ENCODE peak calls at places on chromosome 19, in four cellular contexts. One of them, this sample, is unnamed.

GRCh38 chr19:15181394-15181793 is 19.4 kb downstream of the NOTCH3 start:
- DNase-seq in GM12878: no peak
- DNase-seq in K562: no peak
- DNase-seq in H1: no peak
- DNase-seq in this sample: no peak

GRCh38 chr19:43649514-43649913 is 9.9 kb upstream of the CADM4 start:
- DNase-seq in K562: no peak
- DNase-seq in H1: no peak
- DNase-seq in GM12878: no peak
- DNase-seq in this sample: no peak

GRCh38 chr19:48292798-48293197 is 22.9 kb downstream of the ZNF114 start:
- DNase-seq in K562: no peak
- DNase-seq in GM12878: no peak
- DNase-seq in H1: no peak
- DNase-seq in this sample: no peak

GRCh38 chr19:14102102-14102696 is 11.6 kb upstream of the SAMD1 start:
- DNase-seq in H1: no peak
- DNase-seq in K562: no peak
- DNase-seq in GM12878: no peak
- DNase-seq in this sample: no peak

GRCh38 chr19:43540381-43540780 is 7.4 kb downstream of the ZNF575 start:
- DNase-seq in H1: no peak
- DNase-seq in GM12878: no peak
- DNase-seq in K562: no peak
- DNase-seq in this sample: no peak

GRCh38 chr19:8575467-8575997 is 1.7 kb downstream of the MYO1F start:
- DNase-seq in GM12878: no peak
- DNase-seq in K562: no peak
- DNase-seq in H1: no peak
- DNase-seq in this sample: no peak

GRCh38 chr19:2039959-2040646 is 10.9 kb downstream of the MKNK2 start:
- DNase-seq in H1: no peak
- DNase-seq in GM12878: no peak
- DNase-seq in K562: peak
- DNase-seq in this sample: no peak

GRCh38 chr19:31784631-31785237 is 435.5 kb upstream of the TSHZ3 start:
- DNase-seq in K562: no peak
- DNase-seq in GM12878: no peak
- DNase-seq in H1: no peak
- DNase-seq in this sample: no peak

GRCh38 chr19:35207391-35207871 is 21.1 kb downstream of the FAM187B start:
- DNase-seq in GM12878: no peak
- DNase-seq in H1: no peak
- DNase-seq in K562: no peak
- DNase-seq in this sample: no peak

GRCh38 chr19:39810424-39810823 is 23.5 kb downstream of the DYRK1B start:
- DNase-seq in H1: no peak
- DNase-seq in GM12878: no peak
- DNase-seq in K562: no peak
- DNase-seq in this sample: no peak

GRCh38 chr19:19259741-19260140 is 13.4 kb downstream of the TM6SF2 start:
- DNase-seq in H1: peak
- DNase-seq in GM12878: no peak
- DNase-seq in K562: peak
- DNase-seq in this sample: peak

GRCh38 chr19:8208119-8208709 is 956 bp upstream of the CERS4 start:
- DNase-seq in K562: no peak
- DNase-seq in GM12878: no peak
- DNase-seq in H1: peak
- DNase-seq in this sample: no peak

GRCh38 chr19:29810504-29810871 is 1.3 kb upstream of the CCNE1 start:
- DNase-seq in K562: peak
- DNase-seq in H1: no peak
- DNase-seq in GM12878: no peak
- DNase-seq in this sample: no peak

GRCh38 chr19:34308381-34309367 is 54.3 kb downstream of the GARRE1 start:
- DNase-seq in GM12878: no peak
- DNase-seq in K562: no peak
- DNase-seq in H1: no peak
- DNase-seq in this sample: no peak

GRCh38 chr19:43739836-43740235 is 14.9 kb downstream of the SMG9 start:
- DNase-seq in K562: no peak
- DNase-seq in GM12878: no peak
- DNase-seq in H1: no peak
- DNase-seq in this sample: no peak

GRCh38 chr19:19594371-19594770 is 24.1 kb downstream of the PBX4 start:
- DNase-seq in K562: no peak
- DNase-seq in H1: no peak
- DNase-seq in GM12878: no peak
- DNase-seq in this sample: no peak

GRCh38 chr19:10083911-10084310 is 2.2 kb upstream of the SHFL start:
- DNase-seq in H1: no peak
- DNase-seq in K562: no peak
- DNase-seq in GM12878: no peak
- DNase-seq in this sample: no peak

GRCh38 chr19:58387338-58388174 is 487 bp downstream of the RPS5 start:
- DNase-seq in GM12878: no peak
- DNase-seq in H1: no peak
- DNase-seq in K562: no peak
- DNase-seq in this sample: no peak
- TF ChIP-seq EGR1 in GM12878: no peak
- TF ChIP-seq EGR1 in H1: no peak
- TF ChIP-seq EGR1 in K562: no peak
- TF ChIP-seq EGR1 in this sample: no peak

DNA sequence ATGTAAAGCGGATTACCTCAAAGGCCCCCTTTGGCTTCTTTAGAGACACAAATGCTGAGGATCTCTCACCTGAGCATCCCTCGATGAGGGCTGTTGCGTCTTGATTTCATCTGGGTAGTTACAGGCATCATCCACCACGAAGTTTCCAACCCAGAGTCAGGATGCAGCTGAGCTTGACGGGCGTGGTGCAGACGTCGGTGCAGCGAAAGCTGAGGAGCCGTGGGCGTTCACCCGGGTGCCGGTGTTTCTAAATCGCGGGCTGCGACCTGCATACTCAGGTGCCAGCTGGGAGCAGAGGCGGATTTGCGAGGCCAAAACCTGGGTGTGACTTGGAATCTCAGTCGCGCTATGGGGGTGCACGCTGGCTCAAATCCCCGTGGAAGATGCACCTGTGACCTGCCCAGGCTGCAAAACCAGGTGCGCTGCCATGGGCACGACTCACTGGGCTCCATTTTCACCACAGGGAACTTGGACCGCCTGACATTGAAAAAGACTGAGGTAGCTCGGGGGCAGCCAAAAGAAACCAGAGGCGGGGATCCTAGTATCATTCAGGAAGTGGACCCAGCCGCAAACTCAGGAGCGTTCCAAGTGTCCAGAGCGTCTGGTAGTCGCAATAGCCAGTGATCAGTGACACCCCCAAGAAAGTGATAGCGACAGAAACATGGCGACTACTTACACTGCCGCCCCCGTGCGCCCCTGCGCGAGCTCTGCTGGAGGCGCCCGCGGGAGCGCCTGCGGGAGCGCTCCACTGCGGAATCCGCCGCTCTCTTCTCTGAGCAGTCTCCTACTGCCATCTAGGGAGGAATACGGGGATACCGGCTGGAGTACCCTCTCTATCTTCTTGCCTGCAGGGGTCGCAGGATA is 36.4 kb upstream of the IGFL4 start:
- DNase-seq in GM12878: no peak
- DNase-seq in K562: peak
- DNase-seq in H1: peak
- DNase-seq in this sample: peak
- TF ChIP-seq EZH2 in GM12878: no peak
- TF ChIP-seq EZH2 in K562: no peak
- TF ChIP-seq EZH2 in H1: no peak
- TF ChIP-seq EZH2 in this sample: peak

GRCh38 chr19:49336482-49337266 is 1.5 kb downstream of the CD37 start:
- DNase-seq in GM12878: no peak
- DNase-seq in H1: no peak
- DNase-seq in K562: no peak
- DNase-seq in this sample: no peak
- H3K4me3 ChIP-seq in GM12878: peak
- H3K4me3 ChIP-seq in H1: no peak
- H3K4me3 ChIP-seq in K562: no peak
- H3K4me3 ChIP-seq in this sample: no peak

DNA sequence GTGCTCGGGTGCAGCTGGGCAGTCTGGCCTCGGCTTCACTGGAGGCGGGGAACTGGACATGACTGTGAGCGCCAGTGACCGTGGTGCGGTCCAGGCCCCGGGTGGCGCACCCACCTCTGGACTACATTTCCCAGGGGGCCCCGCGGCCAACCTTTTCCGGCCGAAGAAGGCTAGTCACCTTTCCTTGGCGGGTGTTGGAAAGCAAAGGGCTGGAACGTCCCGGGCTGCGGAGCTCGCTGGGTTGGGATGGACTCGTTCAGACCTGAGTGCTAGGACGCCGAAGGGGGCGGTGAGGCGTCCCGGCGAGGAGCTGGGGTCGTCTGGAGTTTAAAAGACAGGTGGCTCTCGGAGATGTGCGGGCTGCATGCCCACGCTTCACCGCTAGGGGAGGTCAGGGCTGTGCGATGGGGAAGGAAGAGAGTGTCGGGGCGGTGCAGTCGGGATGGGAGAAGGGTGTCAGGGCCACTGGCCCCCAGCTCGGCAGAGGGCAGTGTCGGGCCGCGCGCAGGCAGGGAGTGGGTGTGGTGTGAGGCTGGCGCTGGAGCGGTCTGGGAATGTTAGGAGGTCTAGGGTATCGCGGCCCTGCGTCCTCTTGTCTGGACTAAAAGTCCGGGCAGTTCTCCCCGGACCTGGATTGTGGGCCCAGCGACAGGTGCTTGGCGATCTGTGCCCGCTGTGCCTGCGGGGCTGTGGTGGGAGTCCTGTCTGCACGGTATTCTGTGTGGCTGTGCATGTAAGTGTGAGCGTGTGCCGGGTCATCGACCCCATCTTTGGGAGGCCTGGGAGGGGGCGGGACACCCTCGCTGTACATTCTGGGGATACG is 57.1 kb downstream of the ZNF568 start:
- DNase-seq in H1: no peak
- DNase-seq in GM12878: peak
- DNase-seq in K562: peak
- DNase-seq in this sample: no peak
- TF ChIP-seq EGR1 in H1: no peak
- TF ChIP-seq EGR1 in GM12878: no peak
- TF ChIP-seq EGR1 in K562: no peak
- TF ChIP-seq EGR1 in this sample: no peak

GRCh38 chr19:3646336-3647092 is 19.9 kb upstream of the CACTIN start:
- DNase-seq in GM12878: no peak
- DNase-seq in K562: no peak
- DNase-seq in H1: no peak
- DNase-seq in this sample: no peak
- TF ChIP-seq EZH2 in GM12878: no peak
- TF ChIP-seq EZH2 in K562: no peak
- TF ChIP-seq EZH2 in H1: no peak
- TF ChIP-seq EZH2 in this sample: no peak

DNA sequence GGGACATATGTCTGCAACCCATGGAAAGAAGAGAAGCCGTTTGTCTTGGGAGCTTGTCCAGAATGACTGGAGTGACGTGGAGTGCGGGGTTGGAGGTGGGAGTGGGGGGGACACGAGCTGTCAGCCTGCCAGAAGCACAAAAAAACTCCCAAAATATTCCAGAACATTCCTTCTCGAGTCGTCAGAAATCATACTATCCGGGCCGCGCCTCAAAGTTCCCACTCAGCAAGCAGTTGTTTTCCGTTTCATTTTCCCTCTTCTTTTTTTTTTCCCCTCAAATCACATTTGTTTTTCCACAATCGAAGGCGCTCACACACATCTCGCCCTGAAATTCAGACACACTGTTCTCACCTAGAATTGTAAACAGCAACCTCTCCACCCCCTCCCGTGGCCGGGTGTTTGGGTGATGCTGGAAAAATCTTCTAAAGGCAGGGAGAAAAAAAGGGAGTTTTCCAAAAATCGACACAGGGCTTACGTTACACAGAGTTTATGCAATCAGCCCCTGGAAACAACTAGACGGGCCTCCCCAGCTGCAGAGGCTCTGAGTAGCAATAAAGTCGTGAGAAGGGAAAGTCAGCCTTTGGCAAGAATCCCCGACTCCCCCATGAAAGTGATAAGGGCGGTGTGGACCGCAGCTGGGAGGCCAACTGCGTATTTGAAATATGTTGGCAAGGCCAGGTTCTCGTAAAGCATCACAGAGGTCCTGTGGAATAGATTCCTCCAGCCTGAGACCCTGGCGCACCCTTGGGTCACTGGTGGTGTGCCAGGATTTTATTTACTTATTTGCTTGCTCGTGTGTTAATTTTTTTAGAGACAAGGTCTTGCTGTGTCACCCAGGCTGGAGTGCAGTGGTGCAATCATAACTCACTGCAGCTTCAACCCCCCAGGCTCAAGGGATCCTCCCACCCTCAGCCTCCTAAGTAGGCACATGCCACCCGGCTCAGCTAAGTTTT is 31.2 kb upstream of the KLF2 start:
- DNase-seq in GM12878: no peak
- DNase-seq in H1: no peak
- DNase-seq in K562: peak
- DNase-seq in this sample: no peak
- H3K4me3 ChIP-seq in GM12878: no peak
- H3K4me3 ChIP-seq in H1: no peak
- H3K4me3 ChIP-seq in K562: no peak
- H3K4me3 ChIP-seq in this sample: no peak

GRCh38 chr19:38336638-38337359 is 1.2 kb downstream of the CATSPERG start:
- DNase-seq in H1: peak
- DNase-seq in GM12878: peak
- DNase-seq in K562: peak
- DNase-seq in this sample: peak
- TF ChIP-seq EGR1 in H1: no peak
- TF ChIP-seq EGR1 in GM12878: no peak
- TF ChIP-seq EGR1 in K562: peak
- TF ChIP-seq EGR1 in this sample: peak

GRCh38 chr19:50820086-50820485 is 3.5 kb downstream of the KLK1 start:
- DNase-seq in K562: no peak
- DNase-seq in H1: peak
- DNase-seq in GM12878: no peak
- DNase-seq in this sample: no peak
- TF ChIP-seq EZH2 in K562: no peak
- TF ChIP-seq EZH2 in H1: peak
- TF ChIP-seq EZH2 in GM12878: no peak
- TF ChIP-seq EZH2 in this sample: no peak

This sample was measured in HCT116.